ENCODE peak calls at places on chromosome 10, in nine cellular contexts. V is suprapubic skin, W is tibial nerve, O is H1, Z is A549, E is GM12878, Y is ovary, F is transverse colon, G is K562. J is an unnamed sample.

GRCh38 chr10:46283945-46284285 is 2.9 kb upstream of the ANTXRL start:
- DNase-seq in Z (no peak), W (no peak), O (no peak), F (peak), V (peak), Y (no peak), G (no peak), E (no peak), J (no peak)

GRCh38 chr10:104043185-104043830 is 42.4 kb downstream of the COL17A1 start:
- DNase-seq in V (no peak), W (no peak), E (no peak), G (no peak), Z (no peak), F (no peak), Y (no peak), O (no peak), J (no peak)

GRCh38 chr10:89327803-89328441 is at the start of gene IFIT3:
- DNase-seq in O (no peak), G (peak), Z (peak), E (peak), W (peak), Y (peak), V (peak), F (peak), J (peak)

GRCh38 chr10:28496481-28496961 is 36.4 kb upstream of the WAC start:
- DNase-seq in W (no peak), F (no peak), Z (no peak), Y (no peak), O (no peak), E (no peak), V (no peak), G (peak), J (no peak)

GRCh38 chr10:24209946-24210491 is 1.1 kb downstream of the KIAA1217 start:
- DNase-seq in Z (peak), W (no peak), O (no peak), E (peak), F (no peak), V (no peak), G (no peak), Y (no peak), J (no peak)

GRCh38 chr10:58027431-58027830 is 240.3 kb downstream of the IPMK start:
- DNase-seq in O (no peak), F (no peak), E (no peak), G (no peak), W (no peak), Z (no peak), V (no peak), Y (no peak), J (no peak)

GRCh38 chr10:93897070-93897797 is 3.5 kb downstream of the SLC35G1 start:
- DNase-seq in E (no peak), G (no peak), Y (no peak), V (no peak), Z (no peak), F (peak), W (no peak), O (no peak), J (no peak)

GRCh38 chr10:6300106-6300783 is 97.5 kb downstream of the PFKFB3 start:
- DNase-seq in Y (no peak), W (no peak), Z (peak), E (peak), F (peak), O (no peak), V (no peak), G (no peak), J (no peak)

GRCh38 chr10:35822316-35822715 is 180.2 kb upstream of the FZD8 start:
- DNase-seq in Y (peak), G (no peak), E (no peak), Z (peak), F (peak), W (peak), V (peak), O (peak), J (peak)

GRCh38 chr10:103679096-103679790 is 176.1 kb downstream of the SH3PXD2A start:
- DNase-seq in Y (no peak), E (no peak), G (no peak), O (no peak), Z (no peak), V (no peak), W (no peak), F (peak), J (no peak)

GRCh38 chr10:44575601-44576380 is 190.9 kb upstream of the CXCL12 start:
- DNase-seq in V (no peak), Z (no peak), E (no peak), Y (no peak), W (no peak), O (no peak), G (no peak), F (no peak), J (no peak)

GRCh38 chr10:86945361-86946214 is 11.8 kb downstream of the MMRN2 start:
- DNase-seq in Y (no peak), Z (peak), W (no peak), V (peak), G (no peak), F (no peak), E (no peak), O (peak), J (peak)

GRCh38 chr10:63829020-63829419 is 307.8 kb downstream of the REEP3 start:
- DNase-seq in W (no peak), Z (peak), G (no peak), Y (no peak), V (no peak), O (no peak), E (no peak), F (no peak), J (no peak)

GRCh38 chr10:5623081-5623748 is 43.2 kb downstream of the ASB13 start:
- DNase-seq in O (peak), G (peak), W (peak), F (peak), Z (peak), V (peak), E (peak), Y (peak), J (peak)

GRCh38 chr10:74842301-74842700 is 15.9 kb downstream of the KAT6B start:
- DNase-seq in E (no peak), Y (no peak), F (no peak), Z (no peak), W (no peak), V (no peak), O (no peak), G (no peak), J (no peak)

GRCh38 chr10:75994332-75995040 is 563.1 kb downstream of the LRMDA start:
- DNase-seq in F (no peak), Y (no peak), E (no peak), O (no peak), W (no peak), V (no peak), G (no peak), Z (no peak), J (no peak)

GRCh38 chr10:88232978-88233537 is 350.1 kb downstream of the RNLS start:
- DNase-seq in V (no peak), Y (no peak), Z (no peak), F (no peak), G (no peak), O (no peak), W (no peak), E (no peak), J (no peak)

GRCh38 chr10:80429521-80429966 is 21.2 kb downstream of the PRXL2A start:
- DNase-seq in Y (no peak), V (no peak), O (no peak), G (no peak), E (no peak), Z (peak), F (peak), W (no peak), J (peak)

GRCh38 chr10:131792809-131793208 is 108.0 kb upstream of the PPP2R2D start:
- DNase-seq in Z (no peak), F (no peak), W (no peak), G (no peak), V (peak), O (no peak), E (no peak), Y (no peak), J (peak)

GRCh38 chr10:44786451-44786850 is 124.7 kb upstream of the TMEM72 start:
- DNase-seq in F (no peak), Z (no peak), G (no peak), W (no peak), E (no peak), O (no peak), Y (peak), V (no peak), J (no peak)

GRCh38 chr10:99234739-99235468 is 748 bp downstream of the HPSE2 start:
- DNase-seq in W (no peak), V (no peak), F (no peak), Z (no peak), E (no peak), O (no peak), Y (no peak), G (no peak), J (no peak)

GRCh38 chr10:778626-779330 is 89.3 kb upstream of the DIP2C start:
- DNase-seq in W (no peak), Z (no peak), F (no peak), G (no peak), E (no peak), V (no peak), Y (no peak), O (peak), J (peak)

GRCh38 chr10:88293651-88294230 is 289.4 kb downstream of the RNLS start:
- DNase-seq in Y (no peak), O (no peak), Z (no peak), V (no peak), F (no peak), W (no peak), G (no peak), E (no peak), J (no peak)

GRCh38 chr10:124347956-124348355 is 70.8 kb downstream of the OAT start:
- DNase-seq in G (no peak), E (no peak), F (no peak), O (no peak), V (no peak), W (no peak), Y (no peak), Z (no peak), J (no peak)

GRCh38 chr10:21954690-21955089 is 48.8 kb downstream of the DNAJC1 start:
- DNase-seq in V (no peak), F (no peak), Y (no peak), Z (no peak), O (no peak), E (no peak), G (no peak), W (no peak), J (no peak)

GRCh38 chr10:2244476-2244875 is 507.2 kb upstream of the ADARB2 start:
- DNase-seq in V (no peak), O (no peak), E (no peak), F (no peak), Z (no peak), G (no peak), W (no peak), Y (no peak), J (no peak)

GRCh38 chr10:95445837-95446347 is 115.3 kb downstream of the SORBS1 start:
- DNase-seq in F (peak), O (peak), V (no peak), Z (peak), Y (no peak), E (no peak), W (no peak), G (peak), J (peak)

GRCh38 chr10:60207894-60208293 is 181.8 kb downstream of the ANK3 start:
- DNase-seq in Z (no peak), V (no peak), F (no peak), E (no peak), Y (no peak), G (no peak), O (no peak), W (no peak), J (no peak)

GRCh38 chr10:47376522-47377220 is 7.4 kb downstream of the ZNF488 start:
- DNase-seq in O (peak), F (no peak), W (no peak), V (peak), G (no peak), Z (no peak), E (no peak), Y (peak), J (peak)

GRCh38 chr10:12710594-12711343 is 290.7 kb downstream of the CCDC3 start:
- DNase-seq in Z (peak), W (peak), F (peak), E (peak), Y (peak), G (peak), V (peak), O (peak), J (peak)

GRCh38 chr10:97154789-97155188 is 31.0 kb downstream of the SLIT1 start:
- DNase-seq in V (no peak), F (no peak), E (no peak), Z (no peak), G (no peak), W (no peak), O (no peak), Y (no peak), J (no peak)

GRCh38 chr10:71069909-71070666 is 142.3 kb upstream of the UNC5B start:
- DNase-seq in O (no peak), V (no peak), F (no peak), E (no peak), G (no peak), W (no peak), Z (no peak), Y (no peak), J (no peak)

GRCh38 chr10:71067098-71067760 is 145.1 kb upstream of the UNC5B start:
- DNase-seq in Z (no peak), E (no peak), Y (no peak), W (no peak), G (no peak), V (no peak), F (no peak), O (no peak), J (no peak)

GRCh38 chr10:71066600-71066999 is 145.8 kb upstream of the UNC5B start:
- DNase-seq in O (no peak), E (no peak), V (no peak), W (no peak), Z (no peak), F (no peak), G (no peak), Y (no peak), J (no peak)

GRCh38 chr10:71070741-71071140 is 141.6 kb upstream of the UNC5B start:
- DNase-seq in O (no peak), E (no peak), Z (no peak), F (no peak), G (no peak), W (no peak), V (no peak), Y (no peak), J (no peak)

DNA sequence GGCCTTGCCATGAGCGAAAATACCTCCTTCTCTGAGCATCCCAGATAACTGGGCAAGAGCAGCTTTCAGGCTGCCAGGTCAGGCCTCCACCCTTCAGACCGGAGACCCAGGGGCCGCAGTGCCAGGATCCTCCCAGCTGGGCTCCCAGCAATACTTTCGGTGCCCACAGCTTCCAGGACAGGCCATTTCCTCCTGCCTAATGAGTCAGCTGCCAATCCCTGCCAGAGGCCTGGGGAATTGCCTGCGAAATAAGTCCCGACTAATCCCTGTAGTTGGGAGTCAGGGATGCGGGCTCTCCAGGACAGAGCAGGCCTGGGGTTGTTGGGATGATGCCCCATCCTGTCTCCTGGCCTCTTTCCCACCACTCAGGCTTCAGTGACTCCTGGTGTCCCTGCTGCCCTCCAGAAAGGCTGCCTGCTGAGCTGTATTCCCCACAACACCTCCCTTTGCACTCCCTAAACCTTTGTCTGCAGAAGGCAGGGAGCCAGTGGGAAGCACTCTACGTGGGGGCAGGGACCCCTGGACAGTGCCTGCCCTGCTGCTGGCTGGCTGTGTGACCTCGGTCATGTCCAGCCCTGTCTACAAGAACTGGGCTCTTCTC is 143.5 kb upstream of the UNC5B start:
- DNase-seq in G (no peak), W (no peak), V (no peak), Y (no peak), O (no peak), F (no peak), E (no peak), Z (peak), J (no peak)
- TF ChIP-seq EP300 in G (no peak), W (no peak), V (no peak), Y (no peak), O (no peak), F (no peak), E (no peak), Z (no peak), J (no peak)

DNA sequence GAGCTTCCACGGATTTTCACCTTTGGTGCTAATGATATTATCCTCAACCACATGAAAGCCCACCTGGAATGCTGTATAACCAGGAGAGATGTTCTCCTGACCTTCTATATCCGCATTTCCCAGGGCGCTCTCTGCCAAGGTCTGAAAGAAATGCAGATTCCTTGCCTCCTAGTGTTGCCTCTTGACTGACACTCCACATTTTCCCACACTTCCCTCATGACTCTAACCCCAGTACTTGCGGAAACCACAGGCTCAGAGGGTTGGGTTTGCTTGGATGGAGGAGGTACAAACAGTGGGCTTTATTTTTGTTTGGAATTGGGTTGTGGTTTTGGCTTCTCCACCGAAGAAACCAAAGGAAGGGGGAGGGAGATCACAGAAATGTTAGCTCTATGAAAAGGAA is 222.9 kb upstream of the CELF2 start:
- DNase-seq in V (no peak), F (no peak), W (no peak), O (no peak), Y (no peak), G (no peak), E (no peak), Z (no peak), J (no peak)
- H3K4me3 ChIP-seq in V (no peak), F (no peak), W (no peak), O (no peak), Y (no peak), G (no peak), E (no peak), Z (no peak), J (no peak)

DNA sequence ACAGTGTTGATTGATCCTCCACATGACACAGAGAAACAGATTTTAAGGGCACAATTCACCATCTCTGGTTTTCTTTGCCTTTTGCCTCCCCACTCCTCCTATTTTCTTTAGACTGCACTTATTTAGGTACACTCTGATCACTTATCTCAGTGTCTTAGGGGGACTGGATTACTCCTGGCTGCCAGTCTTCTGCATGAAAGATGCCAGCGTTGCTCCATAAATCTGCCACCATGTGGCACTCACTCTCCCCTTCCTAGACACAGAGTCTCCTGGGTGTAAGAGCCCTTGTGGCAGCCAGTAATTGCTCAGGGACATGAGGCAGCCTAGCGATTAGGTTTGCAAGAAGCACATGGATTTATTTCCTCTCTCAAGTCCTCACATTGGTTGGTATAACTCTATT is 34.5 kb upstream of the RBM20 start:
- DNase-seq in G (no peak), Z (peak), E (no peak), W (no peak), V (no peak), Y (no peak), F (no peak), O (no peak), J (no peak)
- H3K27ac ChIP-seq in G (no peak), Z (no peak), E (no peak), W (no peak), V (no peak), Y (no peak), F (no peak), O (no peak), J (no peak)

GRCh38 chr10:18505719-18506118 is 145.7 kb downstream of the NSUN6 start:
- DNase-seq in W (no peak), Y (no peak), V (no peak), G (no peak), E (no peak), F (no peak), O (no peak), Z (no peak), J (no peak)
- TF ChIP-seq EP300 in W (no peak), Y (no peak), V (no peak), G (peak), E (no peak), F (no peak), O (no peak), Z (no peak), J (no peak)

GRCh38 chr10:17435898-17436297 is 18.5 kb downstream of the ST8SIA6 start:
- DNase-seq in F (no peak), Z (no peak), E (no peak), G (no peak), V (no peak), O (peak), W (no peak), Y (no peak), J (no peak)

GRCh38 chr10:17435187-17435586 is 19.2 kb downstream of the ST8SIA6 start:
- DNase-seq in Z (no peak), Y (no peak), V (no peak), O (peak), G (peak), F (no peak), W (no peak), E (no peak), J (no peak)

GRCh38 chr10:17444062-17444714 is 10.2 kb downstream of the ST8SIA6 start:
- DNase-seq in E (peak), O (no peak), F (no peak), W (no peak), G (no peak), V (no peak), Z (no peak), Y (no peak), J (no peak)

GRCh38 chr10:17438583-17438982 is 15.8 kb downstream of the ST8SIA6 start:
- DNase-seq in Y (no peak), Z (no peak), V (no peak), O (no peak), E (no peak), F (no peak), G (no peak), W (no peak), J (no peak)

DNA sequence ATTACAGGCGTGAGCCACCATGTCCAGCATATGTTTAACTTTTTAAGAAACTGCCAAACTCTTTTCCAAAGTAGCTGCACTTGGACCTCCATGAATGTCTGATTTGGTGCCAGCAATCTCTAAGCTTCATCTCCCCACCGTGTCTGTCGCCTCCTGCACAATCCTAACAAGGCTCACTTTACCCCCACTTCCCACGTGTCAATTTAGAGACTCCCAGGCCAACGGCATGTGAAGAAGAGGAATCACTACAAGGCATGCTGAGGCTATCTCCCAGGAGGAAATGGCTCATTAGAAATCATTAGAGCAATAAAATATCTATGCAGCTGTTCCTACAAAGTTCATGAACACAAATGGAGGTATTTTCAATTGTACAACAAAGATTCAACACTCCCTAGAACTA is 14.8 kb downstream of the ST8SIA6 start:
- DNase-seq in W (no peak), E (no peak), O (no peak), Y (no peak), G (no peak), F (no peak), V (no peak), Z (no peak), J (no peak)
- H3K4me3 ChIP-seq in W (no peak), E (no peak), O (no peak), Y (no peak), G (no peak), F (no peak), V (no peak), Z (no peak), J (no peak)

DNA sequence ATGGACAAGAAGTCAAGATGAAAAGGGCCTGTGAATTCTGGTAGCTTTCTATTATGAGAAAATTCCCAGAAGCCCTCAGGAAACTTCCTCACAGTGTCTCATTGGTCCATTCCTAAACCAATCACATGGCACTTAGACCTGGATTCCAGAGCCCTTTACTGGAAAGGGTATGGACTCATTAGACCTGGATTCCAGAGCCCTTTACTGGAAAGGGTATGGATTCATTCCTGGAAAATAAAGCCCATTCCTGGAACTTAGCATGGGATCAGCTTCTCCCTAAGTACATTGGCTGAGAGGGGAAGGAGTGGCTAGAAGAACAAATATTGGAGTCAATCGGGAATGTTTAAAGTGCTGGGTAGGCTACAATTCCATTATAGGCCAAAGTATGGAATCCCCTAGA is 3.7 kb upstream of the CACUL1 start:
- DNase-seq in Y (no peak), W (no peak), Z (no peak), E (no peak), F (no peak), G (no peak), O (no peak), V (no peak), J (no peak)
- H3K27ac ChIP-seq in Y (no peak), W (no peak), Z (no peak), E (no peak), F (no peak), G (no peak), O (no peak), V (no peak), J (no peak)

GRCh38 chr10:43068781-43069515 is 7.9 kb upstream of the RET start:
- DNase-seq in Y (no peak), V (no peak), G (no peak), O (no peak), E (no peak), W (no peak), F (no peak), Z (no peak), J (no peak)
- TF ChIP-seq EP300 in Y (no peak), V (no peak), G (no peak), O (no peak), E (no peak), W (no peak), F (no peak), Z (no peak), J (no peak)

J was measured in stomach.